ENCODE peak calls at places on chromosomes 6 and 20, in ten cellular contexts. Q is lung, R is glutamatergic neuron, F is AG09319, Z is astrocyte of the spinal cord, Y is endodermal cell, V is HL-60, E is AG04450, J is kidney epithelial cell, S is spleen. C is an unnamed sample.

GRCh38 chr6:9623985-9624384 is 790.9 kb downstream of the TFAP2A start:
- DNase-seq in J (no peak), Y (no peak), R (no peak), Z (no peak), E (no peak), Q (no peak), F (no peak), S (no peak), V (no peak), C (no peak)

GRCh38 chr6:108848116-108848868 is at the start of gene ARMC2:
- DNase-seq in Q (peak; percentile 95), J (peak; percentile 34), V (peak; percentile 93), Z (peak; percentile 87), E (peak; percentile 44), R (peak; percentile 97), F (peak; percentile 68), Y (peak; percentile 99), S (peak; percentile 99), C (peak; percentile 40)

GRCh38 chr20:48115511-48115910 is 330.2 kb upstream of the SULF2 start:
- DNase-seq in Y (no peak), S (no peak), R (no peak), Z (no peak), E (no peak), F (no peak), Q (no peak), V (no peak), J (no peak), C (no peak)

GRCh38 chr20:20895537-20895936 is 183.1 kb upstream of the RALGAPA2 start:
- DNase-seq in S (no peak), R (no peak), Y (no peak), V (no peak), J (peak; percentile 19), E (no peak), F (no peak), Q (no peak), Z (no peak), C (no peak)

GRCh38 chr20:50303573-50304500 is 113.2 kb downstream of the CEBPB start:
- DNase-seq in Q (peak; percentile 74), E (no peak), F (peak; percentile 84), Y (peak; percentile 28), R (peak; percentile 42), Z (peak; percentile 67), J (no peak), V (peak; percentile 25), S (peak; percentile 66), C (no peak)

GRCh38 chr6:128208078-128208477 is 307.2 kb upstream of the THEMIS start:
- DNase-seq in V (no peak), R (no peak), Y (no peak), Z (peak; percentile 44), S (no peak), Q (no peak), E (no peak), J (no peak), F (no peak), C (no peak)

GRCh38 chr6:92132957-92133356 is 1286.4 kb downstream of the EPHA7 start:
- DNase-seq in Z (no peak), E (no peak), R (no peak), F (no peak), V (no peak), J (no peak), Y (no peak), S (no peak), Q (no peak), C (no peak)

GRCh38 chr6:107532707-107533106 is 42.8 kb downstream of the SOBP start:
- DNase-seq in Z (no peak), S (no peak), F (no peak), R (peak; percentile 70), V (no peak), J (no peak), E (no peak), Y (no peak), Q (no peak), C (no peak)

GRCh38 chr6:135640048-135640447 is 142.5 kb upstream of the AHI1 start:
- DNase-seq in Z (no peak), V (no peak), E (no peak), R (no peak), S (no peak), J (no peak), Q (no peak), F (no peak), Y (no peak), C (no peak)

GRCh38 chr6:46129634-46130505 is at the start of gene ENPP4:
- DNase-seq in S (peak; percentile 97), F (peak; percentile 36), J (peak; percentile 76), Y (peak; percentile 98), R (peak; percentile 83), Q (peak; percentile 88), V (peak; percentile 86), E (no peak), Z (peak; percentile 85), C (peak; percentile 84)

GRCh38 chr6:86581833-86582232 is 355.5 kb upstream of the HTR1E start:
- DNase-seq in E (no peak), Q (no peak), V (no peak), S (no peak), Y (no peak), R (no peak), F (no peak), J (peak; percentile 23), Z (no peak), C (no peak)

GRCh38 chr6:25315194-25315593 is 36.0 kb downstream of the CARMIL1 start:
- DNase-seq in Z (no peak), Y (peak; percentile 85), E (no peak), V (no peak), R (no peak), J (no peak), S (no peak), F (no peak), Q (no peak), C (no peak)

DNA sequence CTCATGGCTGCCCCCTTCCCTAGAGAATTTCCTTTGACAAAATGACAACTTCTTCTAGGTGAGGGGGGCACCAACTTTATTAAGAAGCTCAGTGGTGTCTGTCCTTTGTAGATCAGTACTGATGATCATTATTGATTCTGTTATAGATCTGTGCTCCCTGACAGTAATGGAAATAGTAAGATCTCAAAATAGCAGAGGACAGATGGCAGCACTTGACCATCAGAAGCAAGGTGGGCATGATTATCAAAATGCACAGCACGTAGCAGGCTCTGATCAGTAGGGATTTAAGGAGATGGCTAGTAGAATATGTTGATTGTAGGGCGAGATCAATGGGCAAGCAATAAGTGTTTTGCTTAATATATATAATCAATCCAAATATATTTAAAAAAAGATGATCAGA is 208.6 kb upstream of the HDDC2 start:
- DNase-seq in Z (no peak), S (no peak), R (no peak), Y (no peak), V (no peak), Q (no peak), J (no peak), E (no peak), F (no peak), C (no peak)
- TF ChIP-seq CTCF in Z (no peak), S (no peak), R (no peak), Y (no peak), V (no peak), Q (no peak), J (no peak), E (no peak), F (no peak), C (no peak)

DNA sequence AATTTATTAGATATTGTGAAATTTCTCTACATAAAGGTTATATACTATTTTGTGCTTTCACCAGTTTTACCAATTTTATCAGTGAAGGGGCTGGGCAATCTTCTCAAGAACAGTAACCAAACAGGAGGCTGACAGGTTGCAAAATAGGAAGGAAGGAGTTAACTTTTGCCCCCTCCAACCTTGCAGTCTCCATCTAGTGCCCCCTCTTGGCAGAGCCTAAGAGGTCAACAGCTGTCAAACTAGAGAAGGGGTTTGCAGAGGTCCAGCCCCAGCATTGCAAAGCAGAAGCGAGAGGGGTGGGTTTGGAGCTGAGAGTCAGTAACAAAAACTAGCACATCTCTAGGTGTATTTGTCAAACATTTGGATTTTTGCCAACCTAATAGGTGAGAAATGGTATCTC is 391.0 kb downstream of the CDC5L start:
- DNase-seq in Z (no peak), E (no peak), R (no peak), J (no peak), V (no peak), S (no peak), Q (no peak), F (no peak), Y (peak; percentile 63), C (no peak)
- TF ChIP-seq CTCF in Z (no peak), E (no peak), R (no peak), J (no peak), V (no peak), S (no peak), Q (no peak), F (no peak), Y (peak; percentile 66), C (no peak)

GRCh38 chr20:62733250-62733842 is 24.7 kb downstream of the NTSR1 start:
- DNase-seq in F (no peak), S (no peak), J (no peak), Z (no peak), V (no peak), E (no peak), R (no peak), Q (no peak), Y (no peak), C (no peak)
- TF ChIP-seq CTCF in F (no peak), S (no peak), J (no peak), Z (no peak), V (no peak), E (no peak), R (no peak), Q (no peak), Y (no peak), C (no peak)

GRCh38 chr20:1800180-1800579 is 95.0 kb upstream of the SIRPA start:
- DNase-seq in Y (no peak), V (no peak), Z (no peak), E (no peak), Q (no peak), S (no peak), F (no peak), R (no peak), J (no peak), C (no peak)

GRCh38 chr20:1798982-1799381 is 96.2 kb upstream of the SIRPA start:
- DNase-seq in J (no peak), E (no peak), Z (no peak), R (no peak), Q (no peak), S (no peak), F (no peak), Y (no peak), V (no peak), C (no peak)

GRCh38 chr20:1802385-1803215 is 92.6 kb upstream of the SIRPA start:
- DNase-seq in J (no peak), S (peak; percentile 95), Q (peak; percentile 57), Y (peak; percentile 91), E (no peak), R (peak; percentile 80), Z (peak; percentile 70), F (no peak), V (peak; percentile 87), C (peak; percentile 29)

GRCh38 chr20:1801551-1801950 is 93.7 kb upstream of the SIRPA start:
- DNase-seq in E (no peak), S (no peak), Z (no peak), Y (no peak), Q (no peak), R (no peak), V (no peak), F (no peak), J (no peak), C (no peak)

DNA sequence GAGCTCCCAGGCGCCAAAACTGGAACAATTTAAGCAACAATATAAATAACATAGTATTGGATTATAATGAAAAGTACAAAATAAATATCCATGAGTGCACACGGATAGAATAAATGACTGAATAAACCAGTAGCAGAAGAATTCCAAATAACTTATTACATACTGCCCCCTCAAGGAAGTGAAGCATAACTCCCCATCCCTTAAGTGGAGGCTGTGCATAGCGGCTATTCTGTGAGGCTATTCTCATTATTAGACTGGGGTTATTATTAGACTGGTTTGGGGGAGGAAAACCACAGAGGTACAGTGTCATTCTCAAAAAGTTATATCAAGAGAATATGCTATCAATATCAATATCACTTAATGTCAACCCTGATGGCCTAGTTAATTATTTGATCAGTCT is 94.4 kb upstream of the SIRPA start:
- DNase-seq in F (no peak), Y (no peak), Z (peak; percentile 37), R (no peak), V (no peak), E (no peak), Q (no peak), J (no peak), S (no peak), C (no peak)
- TF ChIP-seq CTCF in F (peak; percentile 36), Y (peak; percentile 59), Z (peak; percentile 59), R (peak; percentile 37), V (no peak), E (peak; percentile 66), Q (no peak), J (peak; percentile 44), S (no peak), C (peak; percentile 16)